ENCODE peak calls at places on chromosomes 2 and 18, in five cellular contexts. P is body of pancreas, F is adrenal gland, K is stomach, E is IMR-90. V is an unnamed sample.

GRCh38 chr2:101814752-101815151 is 117.2 kb downstream of the MAP4K4 start:
- DNase-seq in P (no peak), F (no peak), K (no peak), E (no peak), V (no peak)

GRCh38 chr2:20074001-20074648 is 22.7 kb upstream of the LAPTM4A start:
- DNase-seq in P (peak), F (peak), K (peak), E (no peak), V (no peak)

GRCh38 chr2:218895758-218896500 is 15.3 kb downstream of the WNT10A start:
- DNase-seq in P (no peak), F (no peak), K (no peak), E (no peak), V (no peak)

GRCh38 chr18:58796205-58796604 is 68.5 kb upstream of the ZNF532 start:
- DNase-seq in P (no peak), F (no peak), K (no peak), E (peak), V (no peak)

GRCh38 chr18:25503567-25504081 is 151.7 kb upstream of the ZNF521 start:
- DNase-seq in P (peak), F (peak), K (no peak), E (peak), V (peak)

GRCh38 chr2:182103531-182103930 is 117.9 kb downstream of the PPP1R1C start:
- DNase-seq in P (no peak), F (no peak), K (no peak), E (no peak), V (no peak)

GRCh38 chr2:193502363-193503035 is 1307.8 kb upstream of the TMEFF2 start:
- DNase-seq in P (no peak), F (no peak), K (no peak), E (no peak), V (no peak)

GRCh38 chr2:236935656-236936445 is 149.8 kb upstream of the COPS8 start:
- DNase-seq in P (no peak), F (no peak), K (peak), E (no peak), V (no peak)

GRCh38 chr18:76495435-76496199 is 575 bp upstream of the ZNF516 start:
- DNase-seq in P (peak), F (peak), K (no peak), E (peak), V (peak)

GRCh38 chr2:156319811-156320490 is 12.6 kb downstream of the NR4A2 start:
- DNase-seq in P (peak), F (peak), K (peak), E (peak), V (peak)

GRCh38 chr2:84038866-84039265 is 420.2 kb downstream of the SUCLG1 start:
- DNase-seq in P (no peak), F (no peak), K (no peak), E (no peak), V (no peak)

GRCh38 chr2:37274354-37274965 is 43.0 kb downstream of the NDUFAF7 start:
- DNase-seq in P (no peak), F (no peak), K (no peak), E (peak), V (no peak)

GRCh38 chr2:240567137-240567871 is 980 bp upstream of the RNPEPL1 start:
- DNase-seq in P (peak), F (peak), K (peak), E (no peak), V (peak)

GRCh38 chr18:8350628-8351027 is 258.6 kb upstream of the RAB12 start:
- DNase-seq in P (no peak), F (no peak), K (no peak), E (no peak), V (no peak)

GRCh38 chr2:20371656-20372055 is 21.0 kb upstream of the PUM2 start:
- DNase-seq in P (no peak), F (no peak), K (no peak), E (no peak), V (no peak)

GRCh38 chr2:168907940-168908662 is 7.0 kb downstream of the G6PC2 start:
- DNase-seq in P (no peak), F (no peak), K (no peak), E (no peak), V (no peak)

GRCh38 chr18:62979172-62979571 is 263.8 kb downstream of the PHLPP1 start:
- DNase-seq in P (peak), F (no peak), K (peak), E (peak), V (no peak)

DNA sequence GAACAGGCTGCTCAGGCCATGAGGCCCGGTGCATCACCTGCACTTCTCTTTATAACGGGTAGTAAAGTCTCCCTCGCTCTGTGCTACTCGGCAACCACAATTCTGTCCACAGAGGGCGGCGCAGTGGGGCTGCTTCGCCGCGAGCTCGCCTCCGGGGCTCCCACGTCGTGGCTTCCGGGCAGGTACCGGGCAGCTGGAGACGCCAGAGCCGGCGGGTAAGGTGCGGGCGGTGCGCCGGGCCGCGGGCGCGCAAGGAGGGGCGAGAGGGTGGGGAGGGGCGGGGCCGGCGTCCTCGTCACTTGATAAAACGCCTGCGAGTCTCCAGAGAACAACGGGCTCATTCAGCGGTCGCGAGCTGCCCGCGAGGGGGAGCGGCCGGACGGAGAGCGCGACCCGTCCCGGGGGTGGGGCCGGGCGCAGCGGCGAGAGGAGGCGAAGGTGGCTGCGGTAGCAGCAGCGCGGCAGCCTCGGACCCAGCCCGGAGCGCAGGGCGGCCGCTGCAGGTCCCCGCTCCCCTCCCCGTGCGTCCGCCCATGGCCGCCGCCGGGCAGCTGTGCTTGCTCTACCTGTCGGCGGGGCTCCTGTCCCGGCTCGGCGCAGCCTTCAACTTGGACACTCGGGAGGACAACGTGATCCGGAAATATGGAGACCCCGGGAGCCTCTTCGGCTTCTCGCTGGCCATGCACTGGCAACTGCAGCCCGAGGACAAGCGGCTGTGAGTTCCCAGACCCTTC is at the start of gene ITGA6:
- DNase-seq in P (peak), F (peak), K (peak), E (peak), V (peak)
- TF ChIP-seq CTCF in P (no peak), F (no peak), K (no peak), E (peak), V (peak)

DNA sequence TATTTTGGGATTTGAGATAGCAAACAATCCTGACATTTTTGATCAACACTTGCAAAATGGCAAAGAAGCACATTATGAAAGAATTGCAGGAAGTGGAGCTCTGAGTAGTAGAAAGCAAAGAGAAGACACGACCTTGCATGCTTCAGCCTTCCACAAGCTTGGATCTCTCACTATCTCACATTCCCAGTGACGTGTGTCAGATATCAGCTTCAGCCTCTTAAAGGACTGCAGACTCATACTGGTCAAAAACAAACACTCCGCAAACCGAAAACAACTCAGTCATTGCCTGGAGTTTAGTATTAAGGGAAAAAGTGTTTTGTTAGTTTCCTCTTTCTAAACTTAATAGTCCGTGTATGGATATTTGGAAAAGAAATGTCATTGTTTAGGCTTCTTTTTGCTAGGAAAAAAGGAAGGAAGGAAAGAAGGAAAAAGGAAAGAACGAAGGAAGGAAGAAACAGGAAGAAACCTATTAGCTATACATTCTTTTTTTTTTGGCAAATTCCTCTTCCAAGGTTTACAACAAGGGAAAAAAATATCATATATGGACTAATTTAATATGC is 32.6 kb upstream of the SLC40A1 start:
- DNase-seq in P (peak), F (peak), K (no peak), E (peak), V (no peak)
- H3K4me3 ChIP-seq in P (no peak), F (no peak), K (peak), E (peak), V (no peak)

GRCh38 chr18:13540783-13541182 is 185.6 kb downstream of the FAM210A start:
- DNase-seq in P (no peak), F (no peak), K (no peak), E (no peak), V (no peak)

GRCh38 chr18:13537022-13537780 is 189.2 kb downstream of the FAM210A start:
- DNase-seq in P (no peak), F (no peak), K (no peak), E (no peak), V (no peak)

GRCh38 chr18:13538630-13539029 is 187.7 kb downstream of the FAM210A start:
- DNase-seq in P (no peak), F (no peak), K (no peak), E (no peak), V (no peak)

GRCh38 chr18:13539843-13540535 is 186.4 kb downstream of the FAM210A start:
- DNase-seq in P (no peak), F (no peak), K (no peak), E (no peak), V (no peak)

DNA sequence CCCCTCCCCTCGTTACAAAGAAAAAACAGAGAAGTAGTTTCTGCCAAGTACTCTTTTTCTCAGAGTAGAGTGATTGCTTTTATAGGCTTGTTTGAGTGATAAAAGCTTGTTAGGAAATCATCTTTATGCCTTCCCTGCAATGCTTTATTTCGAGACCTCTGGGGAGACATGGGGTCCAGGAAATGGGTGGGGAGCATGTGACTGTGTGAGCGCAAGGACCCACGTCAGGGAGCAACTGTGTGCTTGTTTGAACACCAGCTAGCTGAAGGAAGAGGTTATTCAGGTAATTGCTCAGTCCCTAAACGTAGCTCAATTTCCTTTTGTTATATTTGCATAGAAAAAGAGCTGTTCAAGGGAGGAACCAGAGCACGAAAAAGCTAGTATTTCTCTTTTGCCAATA is 187.3 kb downstream of the FAM210A start:
- DNase-seq in P (no peak), F (no peak), K (no peak), E (no peak), V (peak)
- H3K27ac ChIP-seq in P (no peak), F (peak), K (no peak), E (no peak), V (peak)

DNA sequence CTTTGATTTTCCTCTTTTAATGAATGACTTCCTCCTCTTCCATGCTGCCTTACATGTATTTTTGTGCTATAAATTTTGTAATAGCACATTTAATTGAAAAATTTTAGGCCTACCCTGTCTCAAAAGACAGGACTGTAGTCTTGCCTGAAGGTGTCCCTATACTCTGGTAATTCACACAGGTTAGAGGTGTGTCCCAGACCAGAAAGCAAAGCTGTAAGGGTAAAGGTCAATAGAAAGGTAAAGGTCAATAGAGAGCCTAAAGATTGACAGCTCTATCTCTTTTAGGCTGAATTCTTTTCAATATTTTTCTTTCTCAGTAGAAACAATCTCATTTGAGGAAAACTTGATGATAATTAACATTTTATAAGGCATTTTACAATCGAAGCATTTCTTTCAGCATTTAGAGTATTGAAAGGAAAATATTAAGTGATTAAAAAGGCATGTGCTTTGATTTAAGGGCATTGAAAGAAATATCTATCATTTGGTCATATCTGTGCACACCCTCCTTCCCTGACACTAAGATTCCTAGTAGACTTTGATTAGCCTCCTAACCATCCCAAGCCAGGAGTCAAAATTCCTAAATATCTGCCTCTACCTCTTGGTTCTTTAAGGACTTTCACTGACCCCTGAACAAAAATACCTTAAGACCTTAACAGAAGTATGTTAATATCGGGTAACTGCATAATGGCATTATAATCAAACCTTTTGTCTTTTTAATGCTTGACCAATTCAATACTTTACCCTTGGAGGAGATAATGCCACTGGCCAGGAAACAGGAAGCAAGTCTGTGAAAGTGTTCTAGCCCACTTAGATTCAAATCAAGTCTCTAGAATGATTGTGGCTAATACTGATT is 161.8 kb upstream of the DTNA start:
- DNase-seq in P (no peak), F (no peak), K (no peak), E (no peak), V (no peak)
- TF ChIP-seq CTCF in P (no peak), F (no peak), K (no peak), E (no peak), V (no peak)

GRCh38 chr2:10923965-10924364 is 12.2 kb downstream of the KCNF1 start:
- DNase-seq in P (no peak), F (no peak), K (no peak), E (no peak), V (no peak)
- H3K4me3 ChIP-seq in P (no peak), F (no peak), K (no peak), E (no peak), V (no peak)

V was measured in transverse colon.